ENCODE peak calls at places on chromosome 5, in five cellular contexts. One of them, this sample, is unnamed.

GRCh38 chr5:56211298-56211865 is 21.7 kb downstream of the ANKRD55 start:
- DNase-seq in adrenal gland: peak; percentile 79
- DNase-seq in IMR-90: peak; percentile 84
- DNase-seq in GM12865: no peak
- DNase-seq in A549: peak; percentile 52
- DNase-seq in this sample: no peak

GRCh38 chr5:98927242-98927987 is 1.4 kb downstream of the CHD1 start:
- DNase-seq in adrenal gland: peak; percentile 79
- DNase-seq in IMR-90: peak; percentile 77
- DNase-seq in GM12865: peak; percentile 76
- DNase-seq in A549: peak; percentile 14
- DNase-seq in this sample: no peak

GRCh38 chr5:2658421-2658820 is 93.1 kb downstream of the IRX2 start:
- DNase-seq in adrenal gland: no peak
- DNase-seq in IMR-90: peak; percentile 2
- DNase-seq in GM12865: no peak
- DNase-seq in A549: no peak
- DNase-seq in this sample: no peak

GRCh38 chr5:148950892-148951291 is 112.0 kb downstream of the SH3TC2 start:
- DNase-seq in adrenal gland: no peak
- DNase-seq in IMR-90: no peak
- DNase-seq in GM12865: no peak
- DNase-seq in A549: no peak
- DNase-seq in this sample: no peak

GRCh38 chr5:74148321-74148720 is 492.2 kb downstream of the ENC1 start:
- DNase-seq in adrenal gland: no peak
- DNase-seq in IMR-90: no peak
- DNase-seq in GM12865: no peak
- DNase-seq in A549: no peak
- DNase-seq in this sample: no peak

GRCh38 chr5:147688965-147689364 is 93.6 kb downstream of the JAKMIP2 start:
- DNase-seq in adrenal gland: peak; percentile 66
- DNase-seq in IMR-90: no peak
- DNase-seq in GM12865: no peak
- DNase-seq in A549: no peak
- DNase-seq in this sample: no peak

GRCh38 chr5:150653145-150653761 is 7.8 kb upstream of the MYOZ3 start:
- DNase-seq in adrenal gland: no peak
- DNase-seq in IMR-90: peak; percentile 72
- DNase-seq in GM12865: no peak
- DNase-seq in A549: no peak
- DNase-seq in this sample: no peak

GRCh38 chr5:130836729-130837660 is 328.1 kb downstream of the HINT1 start:
- DNase-seq in adrenal gland: no peak
- DNase-seq in IMR-90: no peak
- DNase-seq in GM12865: peak; percentile 23
- DNase-seq in A549: no peak
- DNase-seq in this sample: no peak

GRCh38 chr5:75457691-75458090 is 53.7 kb downstream of the CERT1 start:
- DNase-seq in adrenal gland: no peak
- DNase-seq in IMR-90: no peak
- DNase-seq in GM12865: no peak
- DNase-seq in A549: no peak
- DNase-seq in this sample: peak; percentile 64

GRCh38 chr5:23884405-23884804 is 377.0 kb downstream of the PRDM9 start:
- DNase-seq in adrenal gland: no peak
- DNase-seq in IMR-90: no peak
- DNase-seq in GM12865: no peak
- DNase-seq in A549: no peak
- DNase-seq in this sample: no peak

GRCh38 chr5:14463629-14464028 is 118.0 kb upstream of the OTULINL start:
- DNase-seq in adrenal gland: no peak
- DNase-seq in IMR-90: peak; percentile 75
- DNase-seq in GM12865: no peak
- DNase-seq in A549: peak; percentile 25
- DNase-seq in this sample: no peak

GRCh38 chr5:94433393-94434149 is 184.8 kb downstream of the KIAA0825 start:
- DNase-seq in adrenal gland: peak; percentile 62
- DNase-seq in IMR-90: peak; percentile 64
- DNase-seq in GM12865: peak; percentile 7
- DNase-seq in A549: no peak
- DNase-seq in this sample: no peak

GRCh38 chr5:100496296-100496695 is 38.9 kb upstream of the FAM174A start:
- DNase-seq in adrenal gland: no peak
- DNase-seq in IMR-90: peak; percentile 5
- DNase-seq in GM12865: no peak
- DNase-seq in A549: no peak
- DNase-seq in this sample: no peak

GRCh38 chr5:68088302-68088701 is 127.3 kb upstream of the PIK3R1 start:
- DNase-seq in adrenal gland: no peak
- DNase-seq in IMR-90: peak; percentile 82
- DNase-seq in GM12865: no peak
- DNase-seq in A549: no peak
- DNase-seq in this sample: no peak

GRCh38 chr5:60483046-60483445 is 216.9 kb downstream of the DEPDC1B start:
- DNase-seq in adrenal gland: no peak
- DNase-seq in IMR-90: peak; percentile 19
- DNase-seq in GM12865: no peak
- DNase-seq in A549: no peak
- DNase-seq in this sample: no peak

GRCh38 chr5:133664422-133664821 is 52.1 kb upstream of the FSTL4 start:
- DNase-seq in adrenal gland: no peak
- DNase-seq in IMR-90: peak; percentile 1
- DNase-seq in GM12865: no peak
- DNase-seq in A549: peak; percentile 86
- DNase-seq in this sample: no peak

GRCh38 chr5:157025093-157025698 is 33.7 kb downstream of the HAVCR1 start:
- DNase-seq in adrenal gland: no peak
- DNase-seq in IMR-90: no peak
- DNase-seq in GM12865: peak; percentile 66
- DNase-seq in A549: no peak
- DNase-seq in this sample: no peak

GRCh38 chr5:134079748-134080581 is 34.5 kb upstream of the TCF7 start:
- DNase-seq in adrenal gland: no peak
- DNase-seq in IMR-90: no peak
- DNase-seq in GM12865: peak; percentile 35
- DNase-seq in A549: no peak
- DNase-seq in this sample: no peak

GRCh38 chr5:143921525-143922311 is 109.8 kb downstream of the HMHB1 start:
- DNase-seq in adrenal gland: no peak
- DNase-seq in IMR-90: peak; percentile 85
- DNase-seq in GM12865: no peak
- DNase-seq in A549: peak; percentile 44
- DNase-seq in this sample: no peak

GRCh38 chr5:42874621-42875198 is 63.0 kb upstream of the SELENOP start:
- DNase-seq in adrenal gland: no peak
- DNase-seq in IMR-90: no peak
- DNase-seq in GM12865: no peak
- DNase-seq in A549: no peak
- DNase-seq in this sample: no peak

GRCh38 chr5:122073023-122073422 is 5.0 kb downstream of the LOX start:
- DNase-seq in adrenal gland: no peak
- DNase-seq in IMR-90: no peak
- DNase-seq in GM12865: no peak
- DNase-seq in A549: no peak
- DNase-seq in this sample: no peak

GRCh38 chr5:143245929-143246561 is 157.4 kb downstream of the NR3C1 start:
- DNase-seq in adrenal gland: no peak
- DNase-seq in IMR-90: peak; percentile 97
- DNase-seq in GM12865: no peak
- DNase-seq in A549: peak; percentile 96
- DNase-seq in this sample: no peak

GRCh38 chr5:119275873-119276214 is 80.0 kb upstream of the TNFAIP8 start:
- DNase-seq in adrenal gland: no peak
- DNase-seq in IMR-90: no peak
- DNase-seq in GM12865: peak; percentile 87
- DNase-seq in A549: no peak
- DNase-seq in this sample: no peak

GRCh38 chr5:1033606-1034420 is 25.2 kb downstream of the NKD2 start:
- DNase-seq in adrenal gland: no peak
- DNase-seq in IMR-90: no peak
- DNase-seq in GM12865: no peak
- DNase-seq in A549: no peak
- DNase-seq in this sample: peak; percentile 24

GRCh38 chr5:93247126-93247525 is 333.9 kb downstream of the NR2F1-AS1 start:
- DNase-seq in adrenal gland: no peak
- DNase-seq in IMR-90: no peak
- DNase-seq in GM12865: no peak
- DNase-seq in A549: no peak
- DNase-seq in this sample: no peak

GRCh38 chr5:139543423-139543991 is 17.6 kb upstream of the UBE2D2 start:
- DNase-seq in adrenal gland: peak; percentile 85
- DNase-seq in IMR-90: peak; percentile 5
- DNase-seq in GM12865: peak; percentile 88
- DNase-seq in A549: no peak
- DNase-seq in this sample: peak; percentile 80

GRCh38 chr5:131628990-131629389 is 6.0 kb downstream of the RAPGEF6 start:
- DNase-seq in adrenal gland: no peak
- DNase-seq in IMR-90: peak; percentile 62
- DNase-seq in GM12865: no peak
- DNase-seq in A549: no peak
- DNase-seq in this sample: no peak

GRCh38 chr5:149418910-149419531 is 39.9 kb upstream of the IL17B start:
- DNase-seq in adrenal gland: no peak
- DNase-seq in IMR-90: no peak
- DNase-seq in GM12865: no peak
- DNase-seq in A549: no peak
- DNase-seq in this sample: no peak

GRCh38 chr5:159878988-159879471 is 37.3 kb upstream of the ADRA1B start:
- DNase-seq in adrenal gland: peak; percentile 77
- DNase-seq in IMR-90: peak; percentile 85
- DNase-seq in GM12865: no peak
- DNase-seq in A549: peak; percentile 71
- DNase-seq in this sample: peak; percentile 58

GRCh38 chr5:146290318-146290717 is 48.3 kb upstream of the POU4F3 start:
- DNase-seq in adrenal gland: no peak
- DNase-seq in IMR-90: peak; percentile 7
- DNase-seq in GM12865: no peak
- DNase-seq in A549: no peak
- DNase-seq in this sample: no peak

DNA sequence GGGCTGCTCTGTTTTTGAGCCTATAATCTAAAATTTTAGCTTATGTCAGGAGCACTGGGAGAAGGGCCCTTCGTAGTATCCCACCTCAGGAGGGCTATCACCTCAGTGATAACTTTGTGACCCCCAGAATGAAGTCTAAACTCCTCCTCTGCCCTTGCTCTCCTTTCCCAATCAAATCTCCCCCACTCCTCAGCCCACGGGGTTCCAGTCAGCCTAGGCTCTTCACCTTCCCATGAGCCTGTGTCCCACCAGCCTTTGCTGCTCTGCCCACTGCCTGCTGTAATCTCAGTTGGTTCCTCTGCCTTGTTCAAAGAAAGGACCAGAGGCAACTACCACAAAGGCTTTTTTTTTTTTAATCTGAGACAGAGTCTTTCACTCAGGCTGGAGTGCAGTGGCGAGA is 10.7 kb downstream of the DBN1 start:
- DNase-seq in adrenal gland: no peak
- DNase-seq in IMR-90: no peak
- DNase-seq in GM12865: no peak
- DNase-seq in A549: no peak
- DNase-seq in this sample: no peak
- H3K4me3 ChIP-seq in adrenal gland: no peak overlapping the region
- H3K4me3 ChIP-seq in IMR-90: no peak overlapping the region
- H3K4me3 ChIP-seq in GM12865: no peak overlapping the region
- H3K4me3 ChIP-seq in A549: no peak overlapping the region
- H3K4me3 ChIP-seq in this sample: no peak overlapping the region

GRCh38 chr5:105929865-105930264 is 1740.9 kb downstream of the EFNA5 start:
- DNase-seq in adrenal gland: no peak
- DNase-seq in IMR-90: no peak
- DNase-seq in GM12865: no peak
- DNase-seq in A549: no peak
- DNase-seq in this sample: no peak

GRCh38 chr5:105931782-105932489 is 1738.8 kb downstream of the EFNA5 start:
- DNase-seq in adrenal gland: no peak
- DNase-seq in IMR-90: peak; percentile 73
- DNase-seq in GM12865: no peak
- DNase-seq in A549: no peak
- DNase-seq in this sample: no peak
- H3K4me3 ChIP-seq in adrenal gland: no peak overlapping the region
- H3K4me3 ChIP-seq in IMR-90: no peak overlapping the region
- H3K4me3 ChIP-seq in GM12865: no peak overlapping the region
- H3K4me3 ChIP-seq in A549: no peak overlapping the region
- H3K4me3 ChIP-seq in this sample: no peak overlapping the region

DNA sequence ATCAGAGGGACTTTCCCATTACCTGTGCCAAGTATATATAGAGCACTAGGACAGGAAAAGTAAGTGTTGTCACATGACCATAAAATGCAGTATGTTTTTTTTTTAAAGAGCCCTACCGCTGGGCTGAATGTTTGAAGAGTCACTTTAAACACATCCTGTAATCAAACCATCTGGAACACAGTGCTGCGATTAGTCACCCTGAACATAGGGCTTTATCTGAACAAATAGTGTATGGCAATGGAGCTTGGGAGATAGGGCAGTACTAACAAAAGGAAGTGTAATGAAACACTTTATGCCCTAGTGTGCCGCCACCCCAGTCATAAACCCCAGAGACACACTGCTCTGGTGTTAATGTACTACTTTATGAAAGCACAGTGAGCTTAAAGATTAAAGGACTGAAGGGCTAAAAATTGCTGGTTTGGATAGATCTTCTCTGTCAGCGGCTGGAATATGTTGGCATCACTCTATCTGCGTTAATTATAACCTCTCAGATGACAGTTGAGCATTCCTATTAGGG is 90.4 kb downstream of the ZNF608 start:
- DNase-seq in adrenal gland: no peak
- DNase-seq in IMR-90: peak; percentile 94
- DNase-seq in GM12865: peak; percentile 42
- DNase-seq in A549: peak; percentile 62
- DNase-seq in this sample: no peak
- H3K4me3 ChIP-seq in adrenal gland: no peak overlapping the region
- H3K4me3 ChIP-seq in IMR-90: peak overlapping the region; percentile 11
- H3K4me3 ChIP-seq in GM12865: no peak overlapping the region
- H3K4me3 ChIP-seq in A549: peak overlapping the region; percentile 7
- H3K4me3 ChIP-seq in this sample: peak overlapping the region; percentile 9

DNA sequence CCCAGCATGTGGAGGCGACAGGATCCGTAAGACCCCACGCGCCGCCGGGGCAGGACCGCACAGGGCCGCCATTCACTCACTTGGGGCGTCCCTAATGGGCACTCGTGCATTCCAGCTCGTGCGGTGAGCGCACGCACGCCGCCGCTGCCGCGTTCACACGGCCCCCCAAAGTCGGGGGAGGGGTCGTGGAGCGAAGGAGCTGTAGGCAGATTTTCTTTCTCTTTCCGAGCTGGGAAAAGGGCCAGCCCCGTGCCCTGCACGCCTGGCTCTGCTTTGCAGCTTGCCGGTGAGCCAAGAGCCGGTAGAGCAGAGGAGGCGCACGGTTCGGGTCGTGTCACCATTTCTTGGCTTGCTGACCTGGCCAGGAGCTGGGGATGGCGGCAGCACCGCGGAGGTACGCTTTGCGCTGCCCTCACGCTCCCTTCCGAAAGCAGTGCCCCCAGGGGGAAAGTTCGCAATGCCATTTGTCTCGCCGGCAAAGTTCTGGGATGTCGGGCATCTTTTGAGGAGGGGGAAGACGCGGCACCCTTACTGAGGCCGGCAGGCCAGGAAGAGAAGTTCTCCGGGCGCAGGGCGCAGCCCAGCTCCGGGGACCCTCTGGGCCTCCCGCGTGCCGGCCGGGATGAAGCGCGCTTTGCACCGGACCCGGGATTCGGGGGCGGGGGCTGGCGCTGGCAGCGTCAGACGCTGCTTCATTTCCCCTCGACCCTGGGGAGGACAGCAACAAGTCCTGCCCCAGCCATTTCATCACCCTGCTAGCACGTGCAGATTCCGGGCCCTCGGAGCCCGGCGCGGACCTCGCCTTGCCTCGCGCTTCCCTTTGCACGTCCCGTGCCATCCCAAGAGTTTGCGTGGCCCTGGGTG is 898 bp downstream of the STC2 start:
- DNase-seq in adrenal gland: no peak
- DNase-seq in IMR-90: peak; percentile 58
- DNase-seq in GM12865: peak; percentile 42
- DNase-seq in A549: peak; percentile 45
- DNase-seq in this sample: no peak
- H3K4me3 ChIP-seq in adrenal gland: no peak overlapping the region
- H3K4me3 ChIP-seq in IMR-90: peak overlapping the region; percentile 89
- H3K4me3 ChIP-seq in GM12865: peak overlapping the region; percentile 90
- H3K4me3 ChIP-seq in A549: peak overlapping the region; percentile 87
- H3K4me3 ChIP-seq in this sample: peak overlapping the region; percentile 51

This sample was measured in lower lobe of right lung.